ENCODE peak calls at places on chromosomes 2 and 18, in seven cellular contexts. T, G, Z, A, K, E and V are unnamed samples.
A peak's percentile ranks its signal among the peaks of the same experiment; 100 is the strongest.

GRCh38 chr2:69462780-69463179 is 25.5 kb upstream of the NFU1 start:
- DNase-seq in T (no peak), G (no peak), Z (no peak), A (no peak), K (no peak), E (no peak), V (no peak)

GRCh38 chr2:168816369-168816768 is 13.9 kb downstream of the NOSTRIN start:
- DNase-seq in T (no peak), G (no peak), Z (no peak), A (no peak), K (no peak), E (peak; percentile 59), V (no peak)

GRCh38 chr2:11532434-11533055 is 1.3 kb upstream of the GREB1 start:
- DNase-seq in T (no peak), G (no peak), Z (peak; percentile 28), A (no peak), K (no peak), E (no peak), V (no peak)

GRCh38 chr2:134120160-134120717 is 133.6 kb upstream of the MGAT5 start:
- DNase-seq in T (peak; percentile 56), G (peak; percentile 18), Z (no peak), A (no peak), K (no peak), E (no peak), V (no peak)

GRCh38 chr18:56576826-56577573 is 61.4 kb downstream of the TXNL1 start:
- DNase-seq in T (peak; percentile 82), G (no peak), Z (no peak), A (no peak), K (no peak), E (no peak), V (no peak)

GRCh38 chr18:8858888-8859511 is 153.6 kb downstream of the MTCL1 start:
- DNase-seq in T (no peak), G (no peak), Z (no peak), A (no peak), K (no peak), E (peak; percentile 91), V (no peak)

GRCh38 chr2:167670588-167670987 is 576.8 kb downstream of the STK39 start:
- DNase-seq in T (no peak), G (no peak), Z (no peak), A (no peak), K (no peak), E (no peak), V (no peak)

GRCh38 chr18:48149020-48149685 is 218.7 kb upstream of the SMAD2 start:
- DNase-seq in T (no peak), G (no peak), Z (no peak), A (no peak), K (no peak), E (no peak), V (no peak)

GRCh38 chr2:150169230-150169629 is 318.2 kb downstream of the RND3 start:
- DNase-seq in T (peak; percentile 59), G (no peak), Z (no peak), A (no peak), K (no peak), E (no peak), V (no peak)

GRCh38 chr2:20747317-20747716 is 75.6 kb downstream of the LDAH start:
- DNase-seq in T (no peak), G (no peak), Z (no peak), A (no peak), K (no peak), E (no peak), V (no peak)

GRCh38 chr2:229511524-229511923 is 202.8 kb downstream of the DNER start:
- DNase-seq in T (no peak), G (no peak), Z (no peak), A (no peak), K (no peak), E (no peak), V (no peak)

GRCh38 chr2:187711122-187711521 is 156.9 kb upstream of the TFPI start:
- DNase-seq in T (no peak), G (no peak), Z (no peak), A (no peak), K (no peak), E (no peak), V (no peak)

GRCh38 chr2:85920810-85921545 is 32.2 kb upstream of the ST3GAL5 start:
- DNase-seq in T (peak; percentile 48), G (no peak), Z (no peak), A (no peak), K (no peak), E (no peak), V (peak; percentile 28)

GRCh38 chr18:48292787-48293409 is 116.3 kb downstream of the ZBTB7C start:
- DNase-seq in T (no peak), G (no peak), Z (no peak), A (no peak), K (no peak), E (no peak), V (no peak)